ENCODE peak calls at places on chromosomes 4 and X, in four cellular contexts. M, C, F and K are unnamed samples.

GRCh38 chr4:118313098-118313497 is 39.7 kb downstream of the PRSS12 start:
- DNase-seq in M (no peak), C (no peak), F (no peak), K (no peak)

GRCh38 chr4:111788046-111788642 is 357.1 kb upstream of the FAM241A start:
- DNase-seq in M (no peak), F (no peak), C (no peak), K (no peak)

GRCh38 chrX:12115377-12115776 is 22.9 kb upstream of the FRMPD4 start:
- DNase-seq in M (no peak), F (no peak), C (no peak), K (no peak)

GRCh38 chr4:175954685-175955084 is 111.0 kb upstream of the WDR17 start:
- DNase-seq in C (no peak), F (no peak), M (no peak), K (no peak)

GRCh38 chr4:57490520-57490919 is 380.3 kb upstream of the IGFBP7 start:
- DNase-seq in C (no peak), M (peak; percentile 2), F (no peak), K (peak; percentile 4)

GRCh38 chr4:8083086-8083825 is 75.4 kb downstream of the ABLIM2 start:
- DNase-seq in C (no peak), F (no peak), M (no peak), K (no peak)

GRCh38 chr4:76449362-76449767 is 14.3 kb downstream of the SHROOM3 start:
- DNase-seq in M (no peak), F (no peak), C (no peak), K (peak; percentile 36)

GRCh38 chr4:151031831-151032605 is 16.9 kb upstream of the LRBA start:
- DNase-seq in C (peak; percentile 61), M (no peak), F (no peak), K (peak; percentile 70)

GRCh38 chr4:152935138-152935537 is 985 bp upstream of the FHDC1 start:
- DNase-seq in F (peak; percentile 16), M (peak; percentile 18), C (no peak), K (no peak)

GRCh38 chr4:68373513-68373912 is 23.6 kb upstream of the YTHDC1 start:
- DNase-seq in F (peak; percentile 40), M (no peak), C (peak; percentile 62), K (peak; percentile 84)

GRCh38 chr4:141599853-141600252 is 36.5 kb upstream of the IL15 start:
- DNase-seq in C (peak; percentile 10), M (no peak), F (no peak), K (no peak)

GRCh38 chr4:106369456-106370060 is 980 bp upstream of the GIMD1 start:
- DNase-seq in C (peak; percentile 84), M (peak; percentile 14), F (no peak), K (peak; percentile 88)

GRCh38 chrX:135484636-135485289 is 35.7 kb upstream of the INTS6L start:
- DNase-seq in F (no peak), C (peak; percentile 24), M (no peak), K (peak; percentile 68)

GRCh38 chr4:112343330-112343729 is 46.2 kb downstream of the ALPK1 start:
- DNase-seq in M (no peak), F (no peak), C (no peak), K (no peak)

GRCh38 chrX:43349363-43349762 is 306.7 kb upstream of the MAOA start:
- DNase-seq in F (peak; percentile 17), M (peak; percentile 1), C (peak; percentile 11), K (peak; percentile 43)

GRCh38 chrX:71846429-71846828 is 64.2 kb upstream of the NHSL2 start:
- DNase-seq in M (no peak), F (no peak), C (peak; percentile 50), K (peak; percentile 9)

GRCh38 chr4:27003602-27004238 is 143.1 kb downstream of the STIM2 start:
- DNase-seq in M (no peak), F (peak; percentile 18), C (peak; percentile 67), K (peak; percentile 16)

GRCh38 chr4:7687006-7687405 is 252.3 kb upstream of the PSAPL1 start:
- DNase-seq in M (no peak), C (no peak), F (no peak), K (no peak)